ENCODE peak calls at places on chromosome 17, in seven cellular contexts. I, C, J, F, U, A and S are unnamed samples.

GRCh38 chr17:2892305-2892971 is 96.2 kb downstream of the RAP1GAP2 start:
- DNase-seq in I (peak; percentile 3), F (peak; percentile 76), J (no peak), A (no peak), C (no peak), U (no peak), S (peak; percentile 55)

GRCh38 chr17:20293501-20293900 is 173.8 kb downstream of the LGALS9B start:
- DNase-seq in A (no peak), J (no peak), F (no peak), U (no peak), I (no peak), C (no peak), S (no peak)

GRCh38 chr17:68775338-68775737 is 174.2 kb upstream of the FAM20A start:
- DNase-seq in C (no peak), J (no peak), A (no peak), F (peak; percentile 50), I (peak; percentile 63), U (no peak), S (no peak)

GRCh38 chr17:8118769-8119574 is 658 bp upstream of the ALOXE3 start:
- DNase-seq in F (no peak), A (peak; percentile 65), U (peak; percentile 81), I (peak; percentile 54), J (peak; percentile 85), C (peak; percentile 89), S (peak; percentile 83)

GRCh38 chr17:48961516-48962233 is 6.7 kb downstream of the GIP start:
- DNase-seq in A (no peak), J (no peak), F (no peak), U (no peak), I (no peak), C (no peak), S (peak; percentile 73)

GRCh38 chr17:44941712-44942331 is 5.8 kb downstream of the KIF18B start:
- DNase-seq in U (no peak), C (no peak), F (no peak), A (no peak), J (no peak), I (no peak), S (peak; percentile 47)

GRCh38 chr17:73571524-73572130 is 72.6 kb downstream of the SDK2 start:
- DNase-seq in A (no peak), C (no peak), U (no peak), F (no peak), I (no peak), J (no peak), S (no peak)

GRCh38 chr17:72223816-72224215 is 103.0 kb downstream of the SOX9 start:
- DNase-seq in I (no peak), J (no peak), C (no peak), F (no peak), U (no peak), A (no peak), S (no peak)

GRCh38 chr17:67051155-67051538 is 6.8 kb downstream of the CACNG1 start:
- DNase-seq in F (no peak), C (no peak), U (no peak), I (no peak), J (no peak), A (no peak), S (no peak)

GRCh38 chr17:81476635-81477034 is 36.0 kb downstream of the ACTG1 start:
- DNase-seq in I (no peak), F (no peak), C (no peak), A (no peak), U (no peak), J (no peak), S (no peak)

GRCh38 chr17:67489273-67489672 is 112.2 kb downstream of the PITPNC1 start:
- DNase-seq in F (no peak), A (no peak), J (no peak), C (no peak), I (no peak), U (no peak), S (no peak)

GRCh38 chr17:45692661-45693060 is 91.5 kb upstream of the CRHR1 start:
- DNase-seq in A (no peak), I (no peak), J (no peak), C (no peak), F (no peak), U (no peak), S (no peak)

GRCh38 chr17:31202968-31203367 is 94.1 kb downstream of the OMG start:
- DNase-seq in J (no peak), A (no peak), F (no peak), U (no peak), I (no peak), C (no peak), S (no peak)

GRCh38 chr17:30340957-30341356 is 7.1 kb upstream of the TMIGD1 start:
- DNase-seq in J (no peak), I (no peak), A (no peak), C (no peak), U (no peak), F (no peak), S (no peak)

GRCh38 chr17:38444151-38444550 is 15.9 kb downstream of the ARHGAP23 start:
- DNase-seq in I (no peak), A (peak; percentile 52), C (peak; percentile 67), U (peak; percentile 77), J (peak; percentile 59), F (no peak), S (peak; percentile 81)